ENCODE peak calls at places on chromosomes 12 and 14, in six cellular contexts. One of them, this sample, is unnamed.

GRCh38 chr12:1830981-1831930 is 10.9 kb downstream of the LRTM2 start:
- DNase-seq in CD4-positive, alpha-beta T cell: no peak
- DNase-seq in NCI-H1092: no peak
- DNase-seq in stimulated activated CD4-positive, alpha-beta T cell treated with anti-CD3 and anti-CD28 coated beads, Interleukin-4, amount 100 ng/mL, for 1 hour: no peak
- DNase-seq in AG08396: peak; percentile 87
- DNase-seq in NCI-H774: no peak
- DNase-seq in this sample: peak; percentile 93

GRCh38 chr12:13223176-13223806 is 26.8 kb downstream of the EMP1 start:
- DNase-seq in AG08396: peak; percentile 71
- DNase-seq in CD4-positive, alpha-beta T cell: no peak
- DNase-seq in NCI-H1092: no peak
- DNase-seq in stimulated activated CD4-positive, alpha-beta T cell treated with anti-CD3 and anti-CD28 coated beads, Interleukin-4, amount 100 ng/mL, for 1 hour: no peak
- DNase-seq in NCI-H774: no peak
- DNase-seq in this sample: no peak

GRCh38 chr14:68984686-68985085 is 5.6 kb upstream of the ACTN1 start:
- DNase-seq in stimulated activated CD4-positive, alpha-beta T cell treated with anti-CD3 and anti-CD28 coated beads, Interleukin-4, amount 100 ng/mL, for 1 hour: no peak
- DNase-seq in CD4-positive, alpha-beta T cell: no peak
- DNase-seq in NCI-H774: no peak
- DNase-seq in AG08396: no peak
- DNase-seq in NCI-H1092: no peak
- DNase-seq in this sample: no peak

GRCh38 chr14:58082491-58083098 is 69.4 kb downstream of the ARMH4 start:
- DNase-seq in CD4-positive, alpha-beta T cell: no peak
- DNase-seq in stimulated activated CD4-positive, alpha-beta T cell treated with anti-CD3 and anti-CD28 coated beads, Interleukin-4, amount 100 ng/mL, for 1 hour: no peak
- DNase-seq in NCI-H774: no peak
- DNase-seq in NCI-H1092: no peak
- DNase-seq in AG08396: peak; percentile 73
- DNase-seq in this sample: no peak

GRCh38 chr14:100271247-100271939 is 32.4 kb downstream of the YY1 start:
- DNase-seq in NCI-H1092: no peak
- DNase-seq in AG08396: no peak
- DNase-seq in CD4-positive, alpha-beta T cell: no peak
- DNase-seq in stimulated activated CD4-positive, alpha-beta T cell treated with anti-CD3 and anti-CD28 coated beads, Interleukin-4, amount 100 ng/mL, for 1 hour: peak; percentile 18
- DNase-seq in NCI-H774: peak; percentile 3
- DNase-seq in this sample: peak; percentile 68

GRCh38 chr12:92244036-92244435 is 98.4 kb upstream of the BTG1 start:
- DNase-seq in stimulated activated CD4-positive, alpha-beta T cell treated with anti-CD3 and anti-CD28 coated beads, Interleukin-4, amount 100 ng/mL, for 1 hour: no peak
- DNase-seq in AG08396: no peak
- DNase-seq in NCI-H774: no peak
- DNase-seq in NCI-H1092: no peak
- DNase-seq in CD4-positive, alpha-beta T cell: no peak
- DNase-seq in this sample: no peak

GRCh38 chr12:6469609-6470374 is 685 bp downstream of the VAMP1 start:
- DNase-seq in AG08396: no peak
- DNase-seq in NCI-H774: no peak
- DNase-seq in CD4-positive, alpha-beta T cell: no peak
- DNase-seq in stimulated activated CD4-positive, alpha-beta T cell treated with anti-CD3 and anti-CD28 coated beads, Interleukin-4, amount 100 ng/mL, for 1 hour: no peak
- DNase-seq in NCI-H1092: no peak
- DNase-seq in this sample: no peak

GRCh38 chr14:102057480-102058114 is 29.2 kb downstream of the HSP90AA1 start:
- DNase-seq in stimulated activated CD4-positive, alpha-beta T cell treated with anti-CD3 and anti-CD28 coated beads, Interleukin-4, amount 100 ng/mL, for 1 hour: no peak
- DNase-seq in CD4-positive, alpha-beta T cell: no peak
- DNase-seq in NCI-H1092: no peak
- DNase-seq in NCI-H774: no peak
- DNase-seq in AG08396: no peak
- DNase-seq in this sample: no peak

GRCh38 chr14:103033744-103034143 is 23.6 kb downstream of the CDC42BPB start:
- DNase-seq in NCI-H1092: no peak
- DNase-seq in CD4-positive, alpha-beta T cell: no peak
- DNase-seq in AG08396: no peak
- DNase-seq in NCI-H774: no peak
- DNase-seq in stimulated activated CD4-positive, alpha-beta T cell treated with anti-CD3 and anti-CD28 coated beads, Interleukin-4, amount 100 ng/mL, for 1 hour: no peak
- DNase-seq in this sample: no peak

GRCh38 chr12:31315779-31316465 is 10.0 kb downstream of the SINHCAF start:
- DNase-seq in NCI-H1092: no peak
- DNase-seq in CD4-positive, alpha-beta T cell: no peak
- DNase-seq in stimulated activated CD4-positive, alpha-beta T cell treated with anti-CD3 and anti-CD28 coated beads, Interleukin-4, amount 100 ng/mL, for 1 hour: no peak
- DNase-seq in NCI-H774: no peak
- DNase-seq in AG08396: no peak
- DNase-seq in this sample: no peak

GRCh38 chr14:36942522-36943245 is 229.7 kb downstream of the SLC25A21 start:
- DNase-seq in AG08396: no peak
- DNase-seq in NCI-H774: no peak
- DNase-seq in CD4-positive, alpha-beta T cell: no peak
- DNase-seq in NCI-H1092: no peak
- DNase-seq in stimulated activated CD4-positive, alpha-beta T cell treated with anti-CD3 and anti-CD28 coated beads, Interleukin-4, amount 100 ng/mL, for 1 hour: no peak
- DNase-seq in this sample: no peak

GRCh38 chr12:29599397-29599796 is 101.9 kb upstream of the OVCH1 start:
- DNase-seq in stimulated activated CD4-positive, alpha-beta T cell treated with anti-CD3 and anti-CD28 coated beads, Interleukin-4, amount 100 ng/mL, for 1 hour: no peak
- DNase-seq in NCI-H1092: no peak
- DNase-seq in NCI-H774: no peak
- DNase-seq in CD4-positive, alpha-beta T cell: no peak
- DNase-seq in AG08396: no peak
- DNase-seq in this sample: no peak

GRCh38 chr12:9673404-9674225 is 4.1 kb downstream of the CLEC2D start:
- DNase-seq in NCI-H1092: no peak
- DNase-seq in CD4-positive, alpha-beta T cell: no peak
- DNase-seq in AG08396: peak; percentile 75
- DNase-seq in stimulated activated CD4-positive, alpha-beta T cell treated with anti-CD3 and anti-CD28 coated beads, Interleukin-4, amount 100 ng/mL, for 1 hour: peak; percentile 51
- DNase-seq in NCI-H774: no peak
- DNase-seq in this sample: no peak

GRCh38 chr14:100546051-100546443 is 41.2 kb downstream of the BEGAIN start:
- DNase-seq in NCI-H774: no peak
- DNase-seq in AG08396: peak; percentile 84
- DNase-seq in CD4-positive, alpha-beta T cell: no peak
- DNase-seq in NCI-H1092: no peak
- DNase-seq in stimulated activated CD4-positive, alpha-beta T cell treated with anti-CD3 and anti-CD28 coated beads, Interleukin-4, amount 100 ng/mL, for 1 hour: no peak
- DNase-seq in this sample: peak; percentile 36

GRCh38 chr12:76080729-76081415 is 3.6 kb downstream of the NAP1L1 start:
- DNase-seq in AG08396: no peak
- DNase-seq in NCI-H1092: no peak
- DNase-seq in stimulated activated CD4-positive, alpha-beta T cell treated with anti-CD3 and anti-CD28 coated beads, Interleukin-4, amount 100 ng/mL, for 1 hour: no peak
- DNase-seq in CD4-positive, alpha-beta T cell: no peak
- DNase-seq in NCI-H774: no peak
- DNase-seq in this sample: no peak

GRCh38 chr12:112944028-112944690 is 5.9 kb downstream of the OAS3 start:
- DNase-seq in AG08396: no peak
- DNase-seq in stimulated activated CD4-positive, alpha-beta T cell treated with anti-CD3 and anti-CD28 coated beads, Interleukin-4, amount 100 ng/mL, for 1 hour: no peak
- DNase-seq in NCI-H774: no peak
- DNase-seq in CD4-positive, alpha-beta T cell: no peak
- DNase-seq in NCI-H1092: no peak
- DNase-seq in this sample: no peak

GRCh38 chr12:106282457-106283097 is 20.0 kb upstream of the TCP11L2 start:
- DNase-seq in CD4-positive, alpha-beta T cell: peak; percentile 28
- DNase-seq in stimulated activated CD4-positive, alpha-beta T cell treated with anti-CD3 and anti-CD28 coated beads, Interleukin-4, amount 100 ng/mL, for 1 hour: peak; percentile 38
- DNase-seq in NCI-H1092: no peak
- DNase-seq in AG08396: peak; percentile 60
- DNase-seq in NCI-H774: no peak
- DNase-seq in this sample: peak; percentile 62

GRCh38 chr12:78970041-78970440 is 105.5 kb downstream of the SYT1 start:
- DNase-seq in stimulated activated CD4-positive, alpha-beta T cell treated with anti-CD3 and anti-CD28 coated beads, Interleukin-4, amount 100 ng/mL, for 1 hour: no peak
- DNase-seq in NCI-H1092: no peak
- DNase-seq in NCI-H774: no peak
- DNase-seq in AG08396: no peak
- DNase-seq in CD4-positive, alpha-beta T cell: no peak
- DNase-seq in this sample: no peak

GRCh38 chr14:31510222-31510621 is 22.4 kb upstream of the GPR33 start:
- DNase-seq in stimulated activated CD4-positive, alpha-beta T cell treated with anti-CD3 and anti-CD28 coated beads, Interleukin-4, amount 100 ng/mL, for 1 hour: no peak
- DNase-seq in NCI-H1092: no peak
- DNase-seq in CD4-positive, alpha-beta T cell: no peak
- DNase-seq in NCI-H774: peak; percentile 31
- DNase-seq in AG08396: no peak
- DNase-seq in this sample: no peak

GRCh38 chr12:112176321-112177010 is 51.1 kb downstream of the TRAFD1 start:
- DNase-seq in NCI-H1092: no peak
- DNase-seq in CD4-positive, alpha-beta T cell: no peak
- DNase-seq in NCI-H774: no peak
- DNase-seq in AG08396: no peak
- DNase-seq in stimulated activated CD4-positive, alpha-beta T cell treated with anti-CD3 and anti-CD28 coated beads, Interleukin-4, amount 100 ng/mL, for 1 hour: no peak
- DNase-seq in this sample: no peak

GRCh38 chr12:102069707-102070106 is 7.9 kb upstream of the WASHC3 start:
- DNase-seq in AG08396: no peak
- DNase-seq in stimulated activated CD4-positive, alpha-beta T cell treated with anti-CD3 and anti-CD28 coated beads, Interleukin-4, amount 100 ng/mL, for 1 hour: no peak
- DNase-seq in NCI-H774: no peak
- DNase-seq in CD4-positive, alpha-beta T cell: no peak
- DNase-seq in NCI-H1092: no peak
- DNase-seq in this sample: no peak

GRCh38 chr14:65238456-65238855 is 136.1 kb upstream of the MAX start:
- DNase-seq in stimulated activated CD4-positive, alpha-beta T cell treated with anti-CD3 and anti-CD28 coated beads, Interleukin-4, amount 100 ng/mL, for 1 hour: no peak
- DNase-seq in NCI-H774: no peak
- DNase-seq in CD4-positive, alpha-beta T cell: no peak
- DNase-seq in AG08396: no peak
- DNase-seq in NCI-H1092: no peak
- DNase-seq in this sample: no peak